ENCODE peak calls at places on chromosomes 13 and 19, in ten cellular contexts. S is testis, Z is mucosa of descending colon, C is MM.1S, M is bronchial epithelial cell, P is astrocyte of the spinal cord, Y is AG10803, A is endodermal cell, J is uterus, W is RWPE2. L is an unnamed sample.

GRCh38 chr13:47930649-47931165 is 70.4 kb downstream of the SUCLA2 start:
- DNase-seq in S (no peak), Z (no peak), C (no peak), M (no peak), P (no peak), Y (no peak), A (no peak), J (no peak), W (no peak), L (no peak)

GRCh38 chr19:45164577-45165335 is 4.0 kb upstream of the NKPD1 start:
- DNase-seq in S (peak; percentile 55), Z (peak; percentile 88), C (peak; percentile 43), M (peak; percentile 85), P (peak; percentile 45), Y (peak; percentile 61), A (peak; percentile 96), J (peak; percentile 34), W (peak; percentile 92), L (peak; percentile 37)

GRCh38 chr19:34963531-34964406 is at the start of gene ZNF792:
- DNase-seq in S (peak; percentile 66), Z (peak; percentile 84), C (peak; percentile 23), M (no peak), P (peak; percentile 36), Y (peak; percentile 26), A (peak; percentile 91), J (peak; percentile 54), W (peak; percentile 70), L (peak; percentile 84)

GRCh38 chr13:73059460-73060250 is 850 bp downstream of the KLF5 start:
- DNase-seq in S (peak; percentile 54), Z (peak; percentile 64), C (peak; percentile 54), M (no peak), P (peak; percentile 58), Y (peak; percentile 15), A (peak; percentile 91), J (peak; percentile 18), W (no peak), L (peak; percentile 89)

GRCh38 chr19:1290699-1291651 is 5.3 kb downstream of the EFNA2 start:
- DNase-seq in S (no peak), Z (peak; percentile 89), C (no peak), M (no peak), P (no peak), Y (no peak), A (no peak), J (no peak), W (no peak), L (no peak)

GRCh38 chr13:23488442-23488841 is 54.9 kb upstream of the SACS start:
- DNase-seq in S (no peak), Z (no peak), C (no peak), M (no peak), P (peak; percentile 51), Y (peak; percentile 64), A (no peak), J (no peak), W (no peak), L (no peak)

GRCh38 chr13:73194310-73194709 is 135.5 kb downstream of the KLF5 start:
- DNase-seq in S (no peak), Z (no peak), C (no peak), M (peak; percentile 24), P (no peak), Y (no peak), A (no peak), J (no peak), W (no peak), L (no peak)

GRCh38 chr13:74867460-74867859 is 614.5 kb downstream of the TBC1D4 start:
- DNase-seq in S (no peak), Z (no peak), C (no peak), M (peak; percentile 90), P (no peak), Y (peak; percentile 33), A (no peak), J (no peak), W (no peak), L (no peak)

GRCh38 chr19:30504272-30504671 is 132.1 kb downstream of the ZNF536 start:
- DNase-seq in S (no peak), Z (no peak), C (no peak), M (no peak), P (no peak), Y (no peak), A (no peak), J (no peak), W (no peak), L (no peak)

GRCh38 chr19:46218160-46218559 is 11.4 kb upstream of the IGFL1 start:
- DNase-seq in S (peak; percentile 53), Z (no peak), C (peak; percentile 46), M (peak; percentile 32), P (peak; percentile 29), Y (no peak), A (peak; percentile 94), J (no peak), W (no peak), L (no peak)

GRCh38 chr13:44620057-44620456 is 43.9 kb upstream of the TSC22D1 start:
- DNase-seq in S (no peak), Z (no peak), C (no peak), M (peak; percentile 75), P (peak; percentile 13), Y (peak; percentile 76), A (no peak), J (no peak), W (no peak), L (no peak)

GRCh38 chr13:46124531-46124966 is 19.7 kb upstream of the CPB2 start:
- DNase-seq in S (no peak), Z (peak; percentile 44), C (no peak), M (no peak), P (no peak), Y (no peak), A (no peak), J (no peak), W (no peak), L (no peak)

GRCh38 chr19:47725759-47726401 is 12.7 kb downstream of the EHD2 start:
- DNase-seq in S (no peak), Z (no peak), C (no peak), M (peak; percentile 92), P (no peak), Y (no peak), A (no peak), J (no peak), W (peak; percentile 95), L (peak; percentile 69)

GRCh38 chr19:658916-659839 is 3.8 kb downstream of the RNF126 start:
- DNase-seq in S (peak; percentile 58), Z (peak; percentile 76), C (no peak), M (peak; percentile 94), P (no peak), Y (peak; percentile 88), A (no peak), J (no peak), W (no peak), L (no peak)

GRCh38 chr19:50349277-50350057 is 16.0 kb downstream of the NAPSA start:
- DNase-seq in S (no peak), Z (no peak), C (peak; percentile 20), M (no peak), P (no peak), Y (no peak), A (no peak), J (no peak), W (no peak), L (no peak)

DNA sequence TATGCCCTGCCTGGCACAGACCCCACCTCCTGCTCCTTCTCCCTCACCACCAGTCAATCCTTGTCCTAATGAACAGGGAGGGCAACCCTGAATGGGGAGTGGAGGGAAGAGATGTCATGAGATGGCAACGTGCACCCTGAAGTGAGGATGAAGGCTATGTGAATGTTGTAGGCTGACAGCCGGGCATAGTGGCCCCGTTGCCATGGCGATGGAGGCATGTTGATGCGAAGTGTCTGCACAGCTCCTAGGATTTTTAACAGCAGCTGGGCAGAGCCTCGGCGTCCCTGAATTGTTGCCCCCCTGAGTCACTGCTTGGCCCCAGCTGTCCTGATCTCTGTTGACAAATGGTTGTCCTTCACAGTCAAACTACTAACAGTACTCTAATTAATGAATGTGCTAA is 4.8 kb upstream of the ALOX5AP start:
- DNase-seq in S (no peak), Z (no peak), C (no peak), M (no peak), P (no peak), Y (no peak), A (peak; percentile 65), J (no peak), W (no peak), L (no peak)
- H3K4me3 ChIP-seq in S (no peak overlapping the region), Z (no peak overlapping the region), C (no peak overlapping the region), M (no peak overlapping the region), P (no peak overlapping the region), Y (no peak overlapping the region), A (no peak overlapping the region), J (no peak overlapping the region), W (no peak overlapping the region), L (no peak overlapping the region)

GRCh38 chr19:58387338-58388174 is 487 bp downstream of the RPS5 start:
- DNase-seq in S (no peak), Z (no peak), C (no peak), M (no peak), P (no peak), Y (no peak), A (peak; percentile 58), J (no peak), W (peak; percentile 14), L (no peak)
- TF ChIP-seq CTCF in S (no peak), Z (no peak), C (no peak), M (no peak), P (peak; percentile 13), Y (no peak), A (no peak), J (no peak), W (no peak), L (no peak)

GRCh38 chr19:12965017-12965811 is 4.2 kb upstream of the DAND5 start:
- DNase-seq in S (peak; percentile 86), Z (peak; percentile 82), C (peak; percentile 73), M (peak; percentile 52), P (peak; percentile 74), Y (peak; percentile 59), A (peak; percentile 97), J (peak; percentile 64), W (no peak), L (peak; percentile 85)
- H3K4me3 ChIP-seq in S (peak overlapping the region; percentile 54), Z (peak overlapping the region; percentile 11), C (peak overlapping the region; percentile 67), M (peak overlapping the region; percentile 34), P (peak overlapping the region; percentile 59), Y (peak overlapping the region; percentile 74), A (peak overlapping the region; percentile 75), J (peak overlapping the region; percentile 33), W (peak overlapping the region; percentile 21), L (peak overlapping the region; percentile 37)

GRCh38 chr19:10332965-10333757 is at the start of gene RAVER1:
- DNase-seq in S (peak; percentile 98), Z (peak; percentile 99), C (peak; percentile 98), M (peak; percentile 87), P (peak; percentile 98), Y (peak; percentile 96), A (peak; percentile 99), J (peak; percentile 98), W (peak; percentile 96), L (peak; percentile 97)

GRCh38 chr19:10329555-10329954 is 3.8 kb downstream of the RAVER1 start:
- DNase-seq in S (no peak), Z (no peak), C (no peak), M (no peak), P (no peak), Y (no peak), A (no peak), J (no peak), W (no peak), L (no peak)

GRCh38 chr19:10333758-10334339 is 520 bp upstream of the RAVER1 start:
- DNase-seq in S (peak; percentile 20), Z (no peak), C (no peak), M (no peak), P (peak; percentile 7), Y (no peak), A (peak; percentile 73), J (no peak), W (no peak), L (no peak)

GRCh38 chr19:10334340-10335148 is 1.2 kb upstream of the RAVER1 start:
- DNase-seq in S (peak; percentile 96), Z (peak; percentile 96), C (no peak), M (peak; percentile 86), P (peak; percentile 95), Y (peak; percentile 93), A (peak; percentile 99), J (peak; percentile 97), W (peak; percentile 95), L (peak; percentile 96)

GRCh38 chr19:10332158-10332964 is 968 bp downstream of the RAVER1 start:
- DNase-seq in S (no peak), Z (no peak), C (no peak), M (no peak), P (no peak), Y (no peak), A (peak; percentile 60), J (no peak), W (no peak), L (no peak)
- TF ChIP-seq CTCF in S (no peak), Z (no peak), C (no peak), M (peak; percentile 14), P (no peak), Y (no peak), A (peak; percentile 29), J (no peak), W (peak; percentile 2), L (no peak)

L was measured in pancreas.